ENCODE peak calls at places on chromosomes 6 and 20, in five cellular contexts. One of them, this sample, is unnamed. For H3K9me2, the result is how much of the 10 kb centered on the place peaks cover.

GRCh38 chr20:35630636-35631035 is 15.0 kb downstream of the SPAG4 start:
- DNase-seq in Karpas-422: no peak
- DNase-seq in SK-N-SH: no peak
- DNase-seq in GM23248: no peak
- DNase-seq in MM.1S: no peak
- DNase-seq in this sample: no peak

GRCh38 chr6:42692151-42692911 is 30.1 kb downstream of the PRPH2 start:
- DNase-seq in GM23248: peak
- DNase-seq in MM.1S: no peak
- DNase-seq in SK-N-SH: no peak
- DNase-seq in Karpas-422: no peak
- DNase-seq in this sample: no peak

GRCh38 chr20:53712212-53712977 is 118.8 kb upstream of the ZNF217 start:
- DNase-seq in GM23248: no peak
- DNase-seq in Karpas-422: no peak
- DNase-seq in SK-N-SH: no peak
- DNase-seq in MM.1S: no peak
- DNase-seq in this sample: no peak

GRCh38 chr20:21235713-21236445 is 67.3 kb upstream of the XRN2 start:
- DNase-seq in GM23248: peak
- DNase-seq in MM.1S: peak
- DNase-seq in SK-N-SH: peak
- DNase-seq in Karpas-422: peak
- DNase-seq in this sample: peak

GRCh38 chr20:39252035-39252434 is 289.9 kb downstream of the DHX35 start:
- DNase-seq in Karpas-422: no peak
- DNase-seq in MM.1S: no peak
- DNase-seq in GM23248: no peak
- DNase-seq in SK-N-SH: no peak
- DNase-seq in this sample: no peak

GRCh38 chr20:10247440-10247839 is 28.8 kb downstream of the SNAP25 start:
- DNase-seq in MM.1S: no peak
- DNase-seq in Karpas-422: no peak
- DNase-seq in SK-N-SH: no peak
- DNase-seq in GM23248: no peak
- DNase-seq in this sample: no peak

GRCh38 chr6:115969207-115969929 is 91.3 kb downstream of the FRK start:
- DNase-seq in MM.1S: no peak
- DNase-seq in SK-N-SH: no peak
- DNase-seq in Karpas-422: no peak
- DNase-seq in GM23248: peak
- DNase-seq in this sample: no peak

GRCh38 chr20:35166242-35166830 is 5.5 kb upstream of the PROCR start:
- DNase-seq in Karpas-422: no peak
- DNase-seq in MM.1S: no peak
- DNase-seq in GM23248: no peak
- DNase-seq in SK-N-SH: peak
- DNase-seq in this sample: no peak

GRCh38 chr6:135183532-135184440 is 2.7 kb downstream of the MYB start:
- DNase-seq in Karpas-422: peak
- DNase-seq in SK-N-SH: peak
- DNase-seq in MM.1S: peak
- DNase-seq in GM23248: peak
- DNase-seq in this sample: peak

GRCh38 chr20:32195581-32195980 is 12.0 kb downstream of the PLAGL2 start:
- DNase-seq in Karpas-422: no peak
- DNase-seq in GM23248: no peak
- DNase-seq in SK-N-SH: no peak
- DNase-seq in MM.1S: no peak
- DNase-seq in this sample: no peak

GRCh38 chr6:138550346-138550767 is 51.1 kb upstream of the NHSL1 start:
- DNase-seq in GM23248: peak
- DNase-seq in Karpas-422: no peak
- DNase-seq in SK-N-SH: no peak
- DNase-seq in MM.1S: no peak
- DNase-seq in this sample: no peak

GRCh38 chr6:169474362-169474761 is 220.7 kb upstream of the THBS2 start:
- DNase-seq in MM.1S: no peak
- DNase-seq in GM23248: no peak
- DNase-seq in SK-N-SH: no peak
- DNase-seq in Karpas-422: no peak
- DNase-seq in this sample: no peak

GRCh38 chr20:18585134-18585533 is 2.7 kb upstream of the DTD1 start:
- DNase-seq in SK-N-SH: no peak
- DNase-seq in Karpas-422: no peak
- DNase-seq in GM23248: peak
- DNase-seq in MM.1S: no peak
- DNase-seq in this sample: peak

GRCh38 chr6:94052754-94053153 is 633.4 kb upstream of the EPHA7 start:
- DNase-seq in MM.1S: peak
- DNase-seq in SK-N-SH: no peak
- DNase-seq in Karpas-422: no peak
- DNase-seq in GM23248: no peak
- DNase-seq in this sample: peak

GRCh38 chr20:28562510-28562898 is 2695.0 kb upstream of the DEFB115 start:
- DNase-seq in SK-N-SH: no peak
- DNase-seq in GM23248: peak
- DNase-seq in MM.1S: no peak
- DNase-seq in Karpas-422: no peak
- DNase-seq in this sample: peak

GRCh38 chr6:3363296-3364025 is 93.4 kb downstream of the SLC22A23 start:
- DNase-seq in GM23248: no peak
- DNase-seq in MM.1S: no peak
- DNase-seq in SK-N-SH: no peak
- DNase-seq in Karpas-422: no peak
- DNase-seq in this sample: peak

GRCh38 chr6:22512716-22513452 is 56.5 kb upstream of the HDGFL1 start:
- DNase-seq in MM.1S: no peak
- DNase-seq in SK-N-SH: no peak
- DNase-seq in Karpas-422: no peak
- DNase-seq in GM23248: no peak
- DNase-seq in this sample: peak

GRCh38 chr6:106750146-106750900 is 120.9 kb downstream of the QRSL1 start:
- DNase-seq in GM23248: no peak
- DNase-seq in MM.1S: no peak
- DNase-seq in SK-N-SH: no peak
- DNase-seq in Karpas-422: no peak
- DNase-seq in this sample: no peak

GRCh38 chr6:165049362-165049761 is 260.0 kb downstream of the C6orf118 start:
- DNase-seq in MM.1S: peak
- DNase-seq in GM23248: peak
- DNase-seq in SK-N-SH: peak
- DNase-seq in Karpas-422: peak
- DNase-seq in this sample: peak

GRCh38 chr6:166242888-166243287 is 65.3 kb downstream of the PRR18 start:
- DNase-seq in SK-N-SH: no peak
- DNase-seq in GM23248: no peak
- DNase-seq in MM.1S: no peak
- DNase-seq in Karpas-422: no peak
- DNase-seq in this sample: no peak

GRCh38 chr6:26003102-26003694 is 40.6 kb downstream of the TRIM38 start:
- DNase-seq in Karpas-422: peak
- DNase-seq in SK-N-SH: peak
- DNase-seq in MM.1S: no peak
- DNase-seq in GM23248: peak
- DNase-seq in this sample: peak

GRCh38 chr20:50919567-50919966 is 11.7 kb downstream of the ADNP start:
- DNase-seq in SK-N-SH: no peak
- DNase-seq in GM23248: peak
- DNase-seq in Karpas-422: no peak
- DNase-seq in MM.1S: no peak
- DNase-seq in this sample: peak

GRCh38 chr6:30740993-30741784 is 1.3 kb downstream of the FLOT1 start:
- DNase-seq in SK-N-SH: no peak
- DNase-seq in MM.1S: no peak
- DNase-seq in Karpas-422: peak
- DNase-seq in GM23248: peak
- DNase-seq in this sample: no peak

GRCh38 chr6:145199961-145200360 is 535.4 kb downstream of the EPM2A start:
- DNase-seq in Karpas-422: no peak
- DNase-seq in MM.1S: no peak
- DNase-seq in SK-N-SH: no peak
- DNase-seq in GM23248: peak
- DNase-seq in this sample: peak

GRCh38 chr20:47172579-47172978 is 183.9 kb downstream of the ZMYND8 start:
- DNase-seq in GM23248: no peak
- DNase-seq in Karpas-422: no peak
- DNase-seq in MM.1S: no peak
- DNase-seq in SK-N-SH: no peak
- DNase-seq in this sample: no peak

GRCh38 chr20:12079490-12079889 is 161.8 kb downstream of the BTBD3 start:
- DNase-seq in SK-N-SH: no peak
- DNase-seq in Karpas-422: no peak
- DNase-seq in MM.1S: no peak
- DNase-seq in GM23248: no peak
- DNase-seq in this sample: no peak

GRCh38 chr6:56335733-56336132 is 88.4 kb upstream of the COL21A1 start:
- DNase-seq in SK-N-SH: no peak
- DNase-seq in MM.1S: no peak
- DNase-seq in Karpas-422: no peak
- DNase-seq in GM23248: peak
- DNase-seq in this sample: no peak

GRCh38 chr6:40932366-40932765 is 106.7 kb downstream of the UNC5CL start:
- DNase-seq in SK-N-SH: no peak
- DNase-seq in MM.1S: no peak
- DNase-seq in GM23248: peak
- DNase-seq in Karpas-422: no peak
- DNase-seq in this sample: no peak

GRCh38 chr6:72286911-72287311 is 335.0 kb upstream of the KCNQ5 start:
- DNase-seq in GM23248: peak
- DNase-seq in SK-N-SH: no peak
- DNase-seq in Karpas-422: no peak
- DNase-seq in MM.1S: no peak
- DNase-seq in this sample: no peak

GRCh38 chr6:162509821-162510220 is 217.7 kb downstream of the PRKN start:
- DNase-seq in GM23248: no peak
- DNase-seq in SK-N-SH: no peak
- DNase-seq in Karpas-422: no peak
- DNase-seq in MM.1S: no peak
- DNase-seq in this sample: no peak

GRCh38 chr6:144305985-144306384 is 20.9 kb downstream of the UTRN start:
- DNase-seq in SK-N-SH: no peak
- DNase-seq in Karpas-422: no peak
- DNase-seq in GM23248: peak
- DNase-seq in MM.1S: peak
- DNase-seq in this sample: no peak

GRCh38 chr6:134373282-134373922 is 55.5 kb upstream of the SGK1 start:
- DNase-seq in MM.1S: peak
- DNase-seq in GM23248: peak
- DNase-seq in SK-N-SH: no peak
- DNase-seq in Karpas-422: peak
- DNase-seq in this sample: peak

GRCh38 chr20:44993343-44993742 is 27.0 kb downstream of the STK4 start:
- DNase-seq in SK-N-SH: no peak
- DNase-seq in MM.1S: peak
- DNase-seq in Karpas-422: no peak
- DNase-seq in GM23248: peak
- DNase-seq in this sample: no peak
- H3K4me2 ChIP-seq in SK-N-SH: peak
- H3K4me2 ChIP-seq in MM.1S: peak
- H3K4me2 ChIP-seq in Karpas-422: no peak
- H3K4me2 ChIP-seq in GM23248: peak
- H3K4me2 ChIP-seq in this sample: no peak

GRCh38 chr20:36744764-36745191 is 1.1 kb downstream of the NDRG3 start:
- DNase-seq in Karpas-422: no peak
- DNase-seq in GM23248: peak
- DNase-seq in MM.1S: no peak
- DNase-seq in SK-N-SH: peak
- DNase-seq in this sample: peak
- H3K4me3 ChIP-seq in Karpas-422: peak
- H3K4me3 ChIP-seq in GM23248: peak
- H3K4me3 ChIP-seq in MM.1S: peak
- H3K4me3 ChIP-seq in SK-N-SH: peak
- H3K4me3 ChIP-seq in this sample: no peak

DNA sequence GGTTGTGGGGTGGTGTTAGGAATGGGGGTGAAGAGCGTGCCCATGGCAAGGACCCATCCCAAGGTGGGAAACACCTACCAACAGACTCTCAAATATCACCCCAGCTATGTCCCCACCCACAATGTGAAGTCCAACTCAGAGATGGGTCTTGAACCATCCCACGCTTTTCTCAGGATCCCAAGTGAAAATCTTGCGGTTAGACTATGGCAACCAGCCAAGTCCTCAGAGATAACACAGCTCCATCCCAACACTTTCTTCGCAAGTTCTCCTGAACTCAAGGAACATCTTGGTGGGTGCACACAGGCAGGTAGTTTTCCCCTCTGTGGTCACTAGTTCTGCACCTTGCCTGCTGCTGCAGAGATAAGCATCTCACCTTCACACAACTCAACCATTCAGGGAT is 116.0 kb downstream of the CDC5L start:
- DNase-seq in MM.1S: no peak
- DNase-seq in Karpas-422: no peak
- DNase-seq in GM23248: no peak
- DNase-seq in SK-N-SH: no peak
- DNase-seq in this sample: no peak
- H3K9me2 ChIP-seq in MM.1S: under half
- H3K9me2 ChIP-seq in Karpas-422: under half
- H3K9me2 ChIP-seq in GM23248: under half
- H3K9me2 ChIP-seq in SK-N-SH: under half
- H3K9me2 ChIP-seq in this sample: under half

GRCh38 chr6:150689900-150690590 is 90.4 kb downstream of the PLEKHG1 start:
- DNase-seq in SK-N-SH: no peak
- DNase-seq in Karpas-422: peak
- DNase-seq in GM23248: no peak
- DNase-seq in MM.1S: no peak
- DNase-seq in this sample: no peak
- H3K4me2 ChIP-seq in SK-N-SH: no peak
- H3K4me2 ChIP-seq in Karpas-422: peak
- H3K4me2 ChIP-seq in GM23248: no peak
- H3K4me2 ChIP-seq in MM.1S: no peak
- H3K4me2 ChIP-seq in this sample: no peak

GRCh38 chr6:168318579-168319278 is 848 bp downstream of the DACT2 start:
- DNase-seq in GM23248: no peak
- DNase-seq in MM.1S: no peak
- DNase-seq in Karpas-422: no peak
- DNase-seq in SK-N-SH: no peak
- DNase-seq in this sample: no peak

GRCh38 chr6:168322966-168323365 is 3.4 kb upstream of the DACT2 start:
- DNase-seq in MM.1S: no peak
- DNase-seq in GM23248: no peak
- DNase-seq in Karpas-422: no peak
- DNase-seq in SK-N-SH: no peak
- DNase-seq in this sample: no peak

GRCh38 chr6:168318090-168318489 is 1.5 kb downstream of the DACT2 start:
- DNase-seq in Karpas-422: no peak
- DNase-seq in MM.1S: no peak
- DNase-seq in GM23248: no peak
- DNase-seq in SK-N-SH: no peak
- DNase-seq in this sample: no peak

GRCh38 chr6:168320661-168321060 is 1.1 kb upstream of the DACT2 start:
- DNase-seq in Karpas-422: no peak
- DNase-seq in SK-N-SH: no peak
- DNase-seq in GM23248: no peak
- DNase-seq in MM.1S: no peak
- DNase-seq in this sample: no peak

GRCh38 chr6:168319279-168320051 is at the start of gene DACT2:
- DNase-seq in Karpas-422: no peak
- DNase-seq in GM23248: no peak
- DNase-seq in MM.1S: no peak
- DNase-seq in SK-N-SH: peak
- DNase-seq in this sample: peak
- H3K4me3 ChIP-seq in Karpas-422: no peak
- H3K4me3 ChIP-seq in GM23248: no peak
- H3K4me3 ChIP-seq in MM.1S: no peak
- H3K4me3 ChIP-seq in SK-N-SH: peak
- H3K4me3 ChIP-seq in this sample: peak